ENCODE peak calls at places on chromosome 1, in four cellular contexts. Q, Z, C and V are unnamed samples.

GRCh38 chr1:79781261-79781660 is 774.7 kb upstream of the ADGRL4 start:
- DNase-seq in Q (no peak), Z (no peak), C (no peak), V (no peak)

GRCh38 chr1:67683306-67683705 is 1.7 kb upstream of the GADD45A start:
- DNase-seq in Z (no peak), Q (no peak), C (no peak), V (no peak)

GRCh38 chr1:46278807-46279206 is 24.6 kb downstream of the LRRC41 start:
- DNase-seq in Q (no peak), Z (no peak), C (no peak), V (no peak)

GRCh38 chr1:180168786-180169640 is 14.3 kb downstream of the QSOX1 start:
- DNase-seq in C (peak; percentile 78), Q (peak; percentile 78), Z (peak; percentile 76), V (peak; percentile 80)

GRCh38 chr1:30184393-30185141 is 538.8 kb downstream of the MATN1 start:
- DNase-seq in Q (peak; percentile 79), C (peak; percentile 58), Z (peak; percentile 24), V (no peak)

GRCh38 chr1:180136311-180136967 is 18.2 kb upstream of the QSOX1 start:
- DNase-seq in Z (no peak), Q (no peak), C (no peak), V (no peak)

GRCh38 chr1:23930861-23931471 is 17.8 kb upstream of the CNR2 start:
- DNase-seq in C (no peak), Q (no peak), Z (no peak), V (no peak)

GRCh38 chr1:186479162-186479561 is 18.2 kb upstream of the PDC start:
- DNase-seq in Z (no peak), C (no peak), Q (no peak), V (no peak)

GRCh38 chr1:38835230-38835827 is 24.2 kb downstream of the RRAGC start:
- DNase-seq in Q (peak; percentile 79), Z (no peak), C (peak; percentile 64), V (peak; percentile 37)

GRCh38 chr1:84956097-84956496 is 40.8 kb downstream of the MCOLN2 start:
- DNase-seq in Q (no peak), C (no peak), Z (no peak), V (no peak)

GRCh38 chr1:115198938-115199337 is 109.6 kb upstream of the TSPAN2 start:
- DNase-seq in Z (no peak), C (peak; percentile 44), Q (no peak), V (no peak)

GRCh38 chr1:193741228-193741627 is 554.8 kb upstream of the B3GALT2 start:
- DNase-seq in C (no peak), Q (no peak), Z (no peak), V (no peak)

GRCh38 chr1:174074757-174075156 is 52.6 kb upstream of the RC3H1 start:
- DNase-seq in Q (peak; percentile 34), C (peak; percentile 30), Z (no peak), V (no peak)

GRCh38 chr1:118097622-118098348 is 87.2 kb downstream of the SPAG17 start:
- DNase-seq in C (no peak), Q (no peak), Z (no peak), V (no peak)

GRCh38 chr1:151705739-151706463 is 10.7 kb downstream of the CELF3 start:
- DNase-seq in Q (peak; percentile 72), C (no peak), Z (no peak), V (no peak)

GRCh38 chr1:1435094-1435903 is at the start of gene VWA1:
- DNase-seq in Z (peak; percentile 86), C (peak; percentile 99), Q (peak; percentile 98), V (peak; percentile 69)

GRCh38 chr1:52915211-52915854 is 6.2 kb downstream of the ECHDC2 start:
- DNase-seq in C (no peak), Q (no peak), Z (no peak), V (no peak)

GRCh38 chr1:67489643-67490042 is 59.4 kb upstream of the SERBP1 start:
- DNase-seq in Z (no peak), Q (no peak), C (peak; percentile 31), V (no peak)

GRCh38 chr1:213154056-213154677 is 103.1 kb downstream of the RPS6KC1 start:
- DNase-seq in Z (no peak), Q (no peak), C (no peak), V (no peak)

GRCh38 chr1:25524568-25525359 is 18.6 kb upstream of the LDLRAP1 start:
- DNase-seq in Z (no peak), Q (no peak), C (no peak), V (no peak)

GRCh38 chr1:154955039-154955717 is 721 bp downstream of the PBXIP1 start:
- DNase-seq in C (peak; percentile 81), Q (peak; percentile 71), Z (no peak), V (peak; percentile 49)

GRCh38 chr1:204162498-204163074 is 3.6 kb downstream of the REN start:
- DNase-seq in Z (peak; percentile 100), C (peak; percentile 91), Q (peak; percentile 94), V (peak; percentile 94)

GRCh38 chr1:184801503-184801902 is 46.8 kb upstream of the EDEM3 start:
- DNase-seq in C (no peak), Z (no peak), Q (no peak), V (no peak)

GRCh38 chr1:235650341-235651169 is 971 bp upstream of the GNG4 start:
- DNase-seq in Q (no peak), C (no peak), Z (peak; percentile 87), V (peak; percentile 73)

DNA sequence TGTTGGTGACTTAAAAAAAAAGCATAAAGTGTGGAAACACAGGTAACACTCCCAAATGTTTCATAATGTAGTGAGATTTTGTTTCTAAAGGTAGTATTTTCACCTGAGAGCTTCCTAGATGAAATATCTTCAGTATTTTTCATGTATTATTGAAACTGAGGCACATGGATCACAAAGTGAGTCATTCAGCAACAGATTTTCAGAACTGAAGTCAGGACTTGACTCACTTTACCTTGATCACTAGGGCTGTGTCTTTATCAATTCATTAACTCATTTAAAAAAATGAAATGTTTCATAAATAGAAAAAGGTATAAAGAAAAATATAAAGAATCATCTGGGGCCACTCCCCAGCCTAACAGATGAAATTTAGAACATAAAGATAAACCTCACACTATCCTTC is 66.5 kb upstream of the RCC1 start:
- DNase-seq in Q (no peak), C (no peak), Z (no peak), V (no peak)
- TF ChIP-seq TEAD4 in Q (no peak), C (no peak), Z (no peak), V (no peak)

DNA sequence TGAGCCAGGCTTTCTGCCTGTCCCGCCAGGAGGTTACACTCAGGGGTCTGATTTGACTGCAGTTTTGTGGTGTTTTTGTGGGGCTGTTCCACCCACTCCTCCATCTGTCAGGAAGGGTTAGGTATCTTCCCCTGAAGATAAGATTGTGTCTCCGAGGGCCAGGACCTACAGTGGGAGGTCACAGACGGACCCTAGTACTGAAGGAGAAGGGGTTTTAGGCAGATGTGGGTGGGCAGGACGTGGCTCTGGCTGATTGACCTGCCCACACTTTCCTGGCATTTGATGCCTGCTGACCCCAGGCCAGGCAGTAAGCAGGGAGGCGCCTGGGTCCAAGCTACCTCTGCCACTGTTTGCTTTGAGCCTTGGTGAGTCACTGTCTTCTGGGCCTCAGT is 13.9 kb downstream of the RPS6KA1 start:
- DNase-seq in C (no peak), Z (no peak), Q (no peak), V (no peak)
- TF ChIP-seq TEAD4 in C (no peak), Z (no peak), Q (no peak), V (no peak)

DNA sequence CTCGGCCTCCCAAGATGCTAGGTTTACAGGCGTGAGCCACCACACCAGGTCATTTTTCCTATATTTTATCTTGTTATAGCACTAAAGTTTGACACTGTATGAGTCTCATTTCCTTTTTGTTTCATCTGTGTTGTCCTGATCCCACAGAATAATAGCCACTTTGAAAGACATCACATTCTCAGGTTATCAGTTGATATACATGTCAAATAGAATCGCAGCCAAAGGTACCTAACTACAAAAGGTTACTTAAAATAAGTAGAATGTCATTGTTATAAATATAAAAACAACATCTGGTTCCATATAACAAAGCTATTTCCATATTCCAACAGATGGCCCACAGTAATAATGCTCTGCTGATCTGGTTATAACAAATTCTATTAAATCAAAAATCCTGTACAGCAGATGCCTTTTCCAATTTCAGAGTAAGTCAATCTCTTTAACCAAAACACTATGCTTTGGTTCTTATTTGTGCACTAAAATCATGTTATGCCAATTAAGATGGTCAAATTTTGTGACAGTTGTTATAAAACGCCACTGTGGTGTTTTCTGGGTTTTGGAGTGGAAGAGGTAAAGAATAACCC is 6.0 kb downstream of the FOXJ3 start:
- DNase-seq in C (peak; percentile 46), Z (no peak), Q (no peak), V (no peak)
- TF ChIP-seq TEAD4 in C (no peak), Z (no peak), Q (no peak), V (no peak)

GRCh38 chr1:104190821-104191220 is 441.1 kb downstream of the AMY1C start:
- DNase-seq in Z (no peak), Q (no peak), C (no peak), V (no peak)

DNA sequence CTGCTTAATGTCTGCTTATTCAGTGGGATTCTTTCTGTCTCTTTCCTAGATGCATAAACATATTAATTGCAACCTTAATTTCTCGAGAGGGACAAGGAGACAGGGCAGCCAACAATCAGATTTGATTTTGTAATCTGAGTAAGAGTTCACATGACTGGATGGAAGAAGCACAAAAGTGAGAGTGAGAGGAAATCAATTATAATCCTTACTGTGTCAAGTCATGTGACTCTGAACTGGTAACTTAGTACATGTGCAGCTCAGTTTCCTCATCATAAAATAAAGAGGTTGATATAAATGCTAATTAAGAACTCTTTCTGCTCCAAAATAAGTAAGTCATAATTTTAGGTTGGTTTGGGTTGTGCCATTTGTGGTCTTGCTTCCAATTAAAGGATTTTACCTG is 439.5 kb downstream of the AMY1C start:
- DNase-seq in Z (no peak), Q (no peak), C (no peak), V (no peak)
- TF ChIP-seq TEAD4 in Z (no peak), Q (no peak), C (no peak), V (no peak)

GRCh38 chr1:200029624-200030074 is 2.1 kb downstream of the NR5A2 start:
- DNase-seq in C (no peak), Q (no peak), Z (peak; percentile 76), V (peak; percentile 68)
- TF ChIP-seq TEAD4 in C (no peak), Q (no peak), Z (no peak), V (no peak)

DNA sequence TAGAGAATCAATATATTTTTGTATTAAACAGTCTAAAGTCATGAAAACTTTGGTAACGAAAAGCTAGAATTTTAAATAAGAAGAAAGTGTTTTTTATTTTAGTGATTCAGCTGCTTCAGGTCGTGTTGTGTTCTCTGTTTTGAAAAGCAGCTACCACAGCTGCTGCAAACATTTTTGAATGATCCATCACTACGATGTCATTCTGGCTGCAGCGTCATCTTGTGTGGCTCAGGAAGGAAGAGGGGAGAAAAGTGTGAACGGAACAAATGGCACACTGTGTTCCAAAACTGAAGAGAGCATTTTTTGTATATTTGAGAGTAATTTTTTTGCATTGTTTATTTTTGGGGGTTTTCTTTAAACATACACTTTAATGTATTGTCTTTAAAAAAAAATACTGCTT is 323.0 kb upstream of the ADGRL2 start:
- DNase-seq in Z (no peak), Q (no peak), C (no peak), V (no peak)
- TF ChIP-seq TEAD4 in Z (no peak), Q (no peak), C (no peak), V (no peak)